ENCODE peak calls at places on chromosome 19, in ten cellular contexts. One of them, this sample, is unnamed.

GRCh38 chr19:49552749-49553148 is 24.9 kb downstream of the RCN3 start:
- DNase-seq in PC-3: no peak
- DNase-seq in foreskin fibroblast: no peak
- DNase-seq in fibroblast of lung: no peak
- DNase-seq in lower lobe of right lung: no peak
- DNase-seq in suprapubic skin: no peak
- DNase-seq in astrocyte of the spinal cord: no peak
- DNase-seq in A549: no peak
- DNase-seq in mucosa of descending colon: peak; percentile 49
- DNase-seq in fibroblast of mammary gland: no peak
- DNase-seq in this sample: no peak

GRCh38 chr19:54415208-54415900 is at the start of gene TTYH1:
- DNase-seq in PC-3: no peak
- DNase-seq in foreskin fibroblast: no peak
- DNase-seq in fibroblast of lung: no peak
- DNase-seq in lower lobe of right lung: no peak
- DNase-seq in suprapubic skin: no peak
- DNase-seq in astrocyte of the spinal cord: no peak
- DNase-seq in A549: no peak
- DNase-seq in mucosa of descending colon: no peak
- DNase-seq in fibroblast of mammary gland: no peak
- DNase-seq in this sample: no peak

GRCh38 chr19:29395712-29396414 is 129.9 kb upstream of the VSTM2B start:
- DNase-seq in PC-3: no peak
- DNase-seq in foreskin fibroblast: no peak
- DNase-seq in fibroblast of lung: no peak
- DNase-seq in lower lobe of right lung: no peak
- DNase-seq in suprapubic skin: no peak
- DNase-seq in astrocyte of the spinal cord: no peak
- DNase-seq in A549: no peak
- DNase-seq in mucosa of descending colon: no peak
- DNase-seq in fibroblast of mammary gland: no peak
- DNase-seq in this sample: no peak

GRCh38 chr19:11767633-11768133 is 883 bp downstream of the ZNF441 start:
- DNase-seq in PC-3: peak; percentile 43
- DNase-seq in foreskin fibroblast: peak; percentile 33
- DNase-seq in fibroblast of lung: peak; percentile 32
- DNase-seq in lower lobe of right lung: peak; percentile 72
- DNase-seq in suprapubic skin: peak; percentile 65
- DNase-seq in astrocyte of the spinal cord: no peak
- DNase-seq in A549: no peak
- DNase-seq in mucosa of descending colon: peak; percentile 64
- DNase-seq in fibroblast of mammary gland: peak; percentile 33
- DNase-seq in this sample: peak; percentile 42

GRCh38 chr19:33370783-33371182 is 2.7 kb upstream of the CEBPG start:
- DNase-seq in PC-3: no peak
- DNase-seq in foreskin fibroblast: no peak
- DNase-seq in fibroblast of lung: no peak
- DNase-seq in lower lobe of right lung: no peak
- DNase-seq in suprapubic skin: no peak
- DNase-seq in astrocyte of the spinal cord: no peak
- DNase-seq in A549: no peak
- DNase-seq in mucosa of descending colon: no peak
- DNase-seq in fibroblast of mammary gland: no peak
- DNase-seq in this sample: no peak

GRCh38 chr19:14835011-14835410 is at the start of the genes OR7A5 and OR7C1:
- DNase-seq in PC-3: no peak
- DNase-seq in foreskin fibroblast: no peak
- DNase-seq in fibroblast of lung: no peak
- DNase-seq in lower lobe of right lung: no peak
- DNase-seq in suprapubic skin: no peak
- DNase-seq in astrocyte of the spinal cord: peak; percentile 20
- DNase-seq in A549: no peak
- DNase-seq in mucosa of descending colon: no peak
- DNase-seq in fibroblast of mammary gland: peak; percentile 63
- DNase-seq in this sample: no peak

GRCh38 chr19:40367577-40368434 is 19.3 kb downstream of the PLD3 start:
- DNase-seq in PC-3: no peak
- DNase-seq in foreskin fibroblast: no peak
- DNase-seq in fibroblast of lung: no peak
- DNase-seq in lower lobe of right lung: no peak
- DNase-seq in suprapubic skin: no peak
- DNase-seq in astrocyte of the spinal cord: no peak
- DNase-seq in A549: no peak
- DNase-seq in mucosa of descending colon: no peak
- DNase-seq in fibroblast of mammary gland: no peak
- DNase-seq in this sample: no peak

GRCh38 chr19:13152854-13153626 is 2.8 kb downstream of the IER2 start:
- DNase-seq in PC-3: peak; percentile 98
- DNase-seq in foreskin fibroblast: peak; percentile 95
- DNase-seq in fibroblast of lung: peak; percentile 89
- DNase-seq in lower lobe of right lung: peak; percentile 96
- DNase-seq in suprapubic skin: peak; percentile 97
- DNase-seq in astrocyte of the spinal cord: peak; percentile 96
- DNase-seq in A549: peak; percentile 77
- DNase-seq in mucosa of descending colon: peak; percentile 98
- DNase-seq in fibroblast of mammary gland: peak; percentile 92
- DNase-seq in this sample: peak; percentile 97

GRCh38 chr19:10227215-10227971 is 3.7 kb downstream of the S1PR2 start:
- DNase-seq in PC-3: no peak
- DNase-seq in foreskin fibroblast: peak; percentile 32
- DNase-seq in fibroblast of lung: no peak
- DNase-seq in lower lobe of right lung: no peak
- DNase-seq in suprapubic skin: no peak
- DNase-seq in astrocyte of the spinal cord: no peak
- DNase-seq in A549: no peak
- DNase-seq in mucosa of descending colon: no peak
- DNase-seq in fibroblast of mammary gland: peak; percentile 61
- DNase-seq in this sample: peak; percentile 36
- TF ChIP-seq CTCF in PC-3: peak; percentile 42
- TF ChIP-seq CTCF in foreskin fibroblast: peak; percentile 16
- TF ChIP-seq CTCF in fibroblast of lung: peak; percentile 17
- TF ChIP-seq CTCF in lower lobe of right lung: peak; percentile 13
- TF ChIP-seq CTCF in suprapubic skin: no peak
- TF ChIP-seq CTCF in astrocyte of the spinal cord: peak; percentile 6
- TF ChIP-seq CTCF in A549: no peak
- TF ChIP-seq CTCF in mucosa of descending colon: no peak
- TF ChIP-seq CTCF in fibroblast of mammary gland: no peak
- TF ChIP-seq CTCF in this sample: no peak

GRCh38 chr19:994516-994915 is 5.7 kb upstream of the GRIN3B start:
- DNase-seq in PC-3: no peak
- DNase-seq in foreskin fibroblast: no peak
- DNase-seq in fibroblast of lung: no peak
- DNase-seq in lower lobe of right lung: no peak
- DNase-seq in suprapubic skin: no peak
- DNase-seq in astrocyte of the spinal cord: no peak
- DNase-seq in A549: no peak
- DNase-seq in mucosa of descending colon: no peak
- DNase-seq in fibroblast of mammary gland: no peak
- DNase-seq in this sample: no peak

GRCh38 chr19:995051-995827 is 5.0 kb upstream of the GRIN3B start:
- DNase-seq in PC-3: no peak
- DNase-seq in foreskin fibroblast: no peak
- DNase-seq in fibroblast of lung: peak; percentile 33
- DNase-seq in lower lobe of right lung: peak; percentile 78
- DNase-seq in suprapubic skin: no peak
- DNase-seq in astrocyte of the spinal cord: no peak
- DNase-seq in A549: no peak
- DNase-seq in mucosa of descending colon: no peak
- DNase-seq in fibroblast of mammary gland: no peak
- DNase-seq in this sample: no peak

GRCh38 chr19:998064-998463 is 2.2 kb upstream of the GRIN3B start:
- DNase-seq in PC-3: no peak
- DNase-seq in foreskin fibroblast: no peak
- DNase-seq in fibroblast of lung: no peak
- DNase-seq in lower lobe of right lung: no peak
- DNase-seq in suprapubic skin: no peak
- DNase-seq in astrocyte of the spinal cord: no peak
- DNase-seq in A549: no peak
- DNase-seq in mucosa of descending colon: no peak
- DNase-seq in fibroblast of mammary gland: no peak
- DNase-seq in this sample: no peak

GRCh38 chr19:993831-994393 is 6.3 kb upstream of the GRIN3B start:
- DNase-seq in PC-3: no peak
- DNase-seq in foreskin fibroblast: no peak
- DNase-seq in fibroblast of lung: no peak
- DNase-seq in lower lobe of right lung: peak; percentile 45
- DNase-seq in suprapubic skin: no peak
- DNase-seq in astrocyte of the spinal cord: no peak
- DNase-seq in A549: no peak
- DNase-seq in mucosa of descending colon: no peak
- DNase-seq in fibroblast of mammary gland: no peak
- DNase-seq in this sample: no peak

DNA sequence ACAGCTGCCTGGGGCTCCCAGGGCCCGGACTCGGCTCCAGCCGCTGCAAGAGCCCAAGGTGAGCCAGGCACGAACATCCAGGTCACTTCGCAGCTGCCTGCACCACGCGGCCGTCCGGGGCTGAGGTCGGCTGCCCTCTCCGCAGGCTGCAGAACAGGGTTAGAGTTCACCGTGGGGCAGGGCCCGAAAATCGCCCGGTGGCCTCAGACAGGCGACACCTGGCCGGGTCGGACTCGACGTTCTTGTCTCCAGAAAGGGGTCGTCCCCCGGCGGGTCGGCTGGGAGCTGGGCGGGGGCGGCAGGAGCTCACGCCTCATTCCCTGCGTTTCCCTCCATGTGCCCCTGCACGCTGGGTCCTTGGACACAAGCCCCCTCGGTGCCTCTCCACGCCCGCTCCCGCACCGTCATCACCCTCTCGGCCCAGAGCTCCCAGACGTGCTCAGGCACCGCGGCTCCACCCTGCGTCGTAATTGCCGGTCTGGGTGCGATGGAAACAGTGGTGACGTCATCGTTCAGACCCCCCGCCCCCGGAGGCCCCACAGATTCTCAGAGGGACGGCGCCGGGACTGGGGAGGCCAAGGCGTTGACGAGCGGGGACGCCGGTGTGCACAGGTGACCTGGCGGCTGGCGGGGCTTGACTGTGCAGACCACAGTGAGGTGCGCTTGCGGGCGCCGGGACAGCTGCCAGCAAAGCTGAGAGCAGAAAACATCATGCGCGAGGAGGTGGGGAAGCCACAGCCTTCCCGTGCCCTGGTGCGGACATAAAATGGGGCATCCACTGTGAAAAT is 4.0 kb upstream of the GRIN3B start:
- DNase-seq in PC-3: peak; percentile 19
- DNase-seq in foreskin fibroblast: no peak
- DNase-seq in fibroblast of lung: peak; percentile 64
- DNase-seq in lower lobe of right lung: no peak
- DNase-seq in suprapubic skin: no peak
- DNase-seq in astrocyte of the spinal cord: peak; percentile 45
- DNase-seq in A549: no peak
- DNase-seq in mucosa of descending colon: peak; percentile 53
- DNase-seq in fibroblast of mammary gland: peak; percentile 62
- DNase-seq in this sample: peak; percentile 57
- H3K4me3 ChIP-seq in PC-3: peak overlapping the region; percentile 35
- H3K4me3 ChIP-seq in foreskin fibroblast: peak overlapping the region; percentile 19
- H3K4me3 ChIP-seq in fibroblast of lung: no peak overlapping the region
- H3K4me3 ChIP-seq in lower lobe of right lung: peak overlapping the region; percentile 6
- H3K4me3 ChIP-seq in suprapubic skin: no peak overlapping the region
- H3K4me3 ChIP-seq in astrocyte of the spinal cord: peak overlapping the region; percentile 17
- H3K4me3 ChIP-seq in A549: no peak overlapping the region
- H3K4me3 ChIP-seq in mucosa of descending colon: no peak overlapping the region
- H3K4me3 ChIP-seq in fibroblast of mammary gland: no peak overlapping the region
- H3K4me3 ChIP-seq in this sample: peak overlapping the region; percentile 30

DNA sequence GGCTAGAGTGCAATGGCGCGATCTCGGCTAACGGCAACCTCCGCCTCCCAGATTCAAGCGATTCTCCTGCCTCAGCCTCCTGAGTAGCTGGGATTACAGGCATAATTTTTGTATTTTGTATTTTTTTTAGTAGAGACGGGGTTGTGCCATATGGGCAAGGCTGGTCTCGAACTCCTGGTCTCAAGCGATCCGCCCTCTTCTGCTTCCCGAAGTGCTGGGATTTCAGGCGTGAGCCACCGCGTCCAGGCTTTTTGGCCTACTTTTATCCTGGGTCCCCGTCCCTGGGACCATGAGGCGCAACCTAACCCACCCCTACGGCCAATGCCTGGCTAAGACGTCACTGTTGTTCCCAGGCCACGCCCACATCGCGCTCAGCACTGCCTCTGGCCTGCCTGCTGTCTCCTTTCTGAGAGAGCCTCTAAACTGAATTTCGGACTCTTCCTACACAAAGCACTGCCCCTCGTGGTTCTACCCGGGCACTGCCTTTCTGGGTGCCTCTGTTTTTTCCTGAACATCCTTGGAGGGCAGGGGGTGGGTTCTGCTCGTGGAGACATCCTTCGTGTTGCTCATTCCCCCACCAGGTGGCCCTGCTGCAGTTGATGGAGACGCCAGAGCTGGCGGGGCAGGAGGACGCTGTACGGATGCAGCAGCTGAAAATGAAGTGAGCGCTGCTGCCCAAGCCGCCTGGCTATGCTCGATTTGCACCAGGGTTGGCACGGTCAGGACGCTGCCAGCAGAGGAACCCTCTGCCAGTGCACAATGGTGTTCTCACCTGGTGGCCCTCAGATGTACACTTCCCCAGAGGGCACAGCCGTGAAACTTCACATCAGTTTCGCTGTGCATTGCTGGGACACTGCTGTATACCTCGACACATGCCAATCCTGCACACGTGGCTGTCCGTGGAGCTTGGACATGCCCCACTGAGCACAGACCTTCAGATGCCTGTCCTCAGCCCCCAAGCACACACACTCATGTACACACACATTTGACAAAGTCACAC is 2.0 kb downstream of the REX1BD start:
- DNase-seq in PC-3: no peak
- DNase-seq in foreskin fibroblast: no peak
- DNase-seq in fibroblast of lung: peak; percentile 82
- DNase-seq in lower lobe of right lung: no peak
- DNase-seq in suprapubic skin: no peak
- DNase-seq in astrocyte of the spinal cord: peak; percentile 69
- DNase-seq in A549: peak; percentile 59
- DNase-seq in mucosa of descending colon: no peak
- DNase-seq in fibroblast of mammary gland: peak; percentile 73
- DNase-seq in this sample: peak; percentile 61
- TF ChIP-seq CTCF in PC-3: no peak
- TF ChIP-seq CTCF in foreskin fibroblast: no peak
- TF ChIP-seq CTCF in fibroblast of lung: no peak
- TF ChIP-seq CTCF in lower lobe of right lung: no peak
- TF ChIP-seq CTCF in suprapubic skin: no peak
- TF ChIP-seq CTCF in astrocyte of the spinal cord: peak; percentile 54
- TF ChIP-seq CTCF in A549: peak; percentile 44
- TF ChIP-seq CTCF in mucosa of descending colon: no peak
- TF ChIP-seq CTCF in fibroblast of mammary gland: peak; percentile 30
- TF ChIP-seq CTCF in this sample: peak; percentile 33

GRCh38 chr19:4372630-4373367 is 27.5 kb downstream of the SH3GL1 start:
- DNase-seq in PC-3: no peak
- DNase-seq in foreskin fibroblast: no peak
- DNase-seq in fibroblast of lung: no peak
- DNase-seq in lower lobe of right lung: no peak
- DNase-seq in suprapubic skin: peak; percentile 60
- DNase-seq in astrocyte of the spinal cord: no peak
- DNase-seq in A549: no peak
- DNase-seq in mucosa of descending colon: no peak
- DNase-seq in fibroblast of mammary gland: no peak
- DNase-seq in this sample: no peak

GRCh38 chr19:4375164-4375619 is 25.2 kb downstream of the SH3GL1 start:
- DNase-seq in PC-3: peak; percentile 95
- DNase-seq in foreskin fibroblast: no peak
- DNase-seq in fibroblast of lung: no peak
- DNase-seq in lower lobe of right lung: peak; percentile 81
- DNase-seq in suprapubic skin: peak; percentile 81
- DNase-seq in astrocyte of the spinal cord: no peak
- DNase-seq in A549: no peak
- DNase-seq in mucosa of descending colon: peak; percentile 53
- DNase-seq in fibroblast of mammary gland: no peak
- DNase-seq in this sample: no peak

GRCh38 chr19:4371898-4372629 is 28.3 kb downstream of the SH3GL1 start:
- DNase-seq in PC-3: no peak
- DNase-seq in foreskin fibroblast: no peak
- DNase-seq in fibroblast of lung: no peak
- DNase-seq in lower lobe of right lung: no peak
- DNase-seq in suprapubic skin: no peak
- DNase-seq in astrocyte of the spinal cord: no peak
- DNase-seq in A549: no peak
- DNase-seq in mucosa of descending colon: no peak
- DNase-seq in fibroblast of mammary gland: no peak
- DNase-seq in this sample: no peak

GRCh38 chr19:4374451-4375163 is 25.7 kb downstream of the SH3GL1 start:
- DNase-seq in PC-3: peak; percentile 90
- DNase-seq in foreskin fibroblast: peak; percentile 98
- DNase-seq in fibroblast of lung: peak; percentile 86
- DNase-seq in lower lobe of right lung: peak; percentile 74
- DNase-seq in suprapubic skin: peak; percentile 93
- DNase-seq in astrocyte of the spinal cord: peak; percentile 84
- DNase-seq in A549: peak; percentile 52
- DNase-seq in mucosa of descending colon: peak; percentile 46
- DNase-seq in fibroblast of mammary gland: peak; percentile 96
- DNase-seq in this sample: peak; percentile 84

DNA sequence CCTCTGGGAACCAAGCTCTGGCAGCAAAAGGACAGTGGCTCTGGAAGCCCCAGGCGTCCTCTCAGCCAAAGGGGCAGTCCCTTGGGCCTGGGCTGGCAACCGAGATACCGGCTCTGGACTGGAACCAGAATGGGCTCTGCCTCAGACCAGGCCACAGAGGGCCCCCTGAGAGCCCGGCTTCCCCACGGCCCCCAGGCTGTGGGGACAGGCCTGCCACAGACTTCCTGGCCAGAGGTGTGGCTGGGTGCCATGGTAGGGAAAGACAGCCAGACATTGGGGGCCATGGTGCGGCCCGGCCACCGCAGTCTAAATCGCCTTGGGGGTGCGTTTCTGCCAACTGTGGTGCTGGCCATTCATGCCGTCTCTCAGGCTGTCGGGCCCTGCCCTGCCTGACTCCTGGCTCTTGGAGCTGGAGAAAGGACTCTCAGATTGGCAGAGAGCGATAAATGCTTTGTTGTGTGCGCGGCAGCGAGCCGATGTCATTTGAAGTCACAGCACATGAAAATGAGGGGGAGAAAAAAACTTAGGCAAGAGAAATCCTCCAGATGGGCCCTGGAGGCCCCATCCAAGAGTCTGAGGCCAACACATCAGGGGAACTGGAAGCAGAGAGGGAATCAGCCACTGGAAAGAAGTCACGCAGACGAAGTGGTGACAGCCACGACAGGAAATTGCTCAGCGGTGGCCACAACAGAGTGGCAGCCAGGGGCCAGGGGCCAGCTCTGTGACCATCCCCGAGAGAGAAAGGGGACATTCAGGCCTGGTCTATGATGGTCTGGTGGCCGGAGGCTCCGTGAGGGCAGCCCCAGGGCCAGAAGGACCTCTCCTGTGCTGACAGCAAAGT is 26.5 kb downstream of the SH3GL1 start:
- DNase-seq in PC-3: no peak
- DNase-seq in foreskin fibroblast: peak; percentile 58
- DNase-seq in fibroblast of lung: peak; percentile 26
- DNase-seq in lower lobe of right lung: no peak
- DNase-seq in suprapubic skin: peak; percentile 80
- DNase-seq in astrocyte of the spinal cord: no peak
- DNase-seq in A549: no peak
- DNase-seq in mucosa of descending colon: no peak
- DNase-seq in fibroblast of mammary gland: peak; percentile 50
- DNase-seq in this sample: peak; percentile 45
- H3K4me3 ChIP-seq in PC-3: no peak overlapping the region
- H3K4me3 ChIP-seq in foreskin fibroblast: no peak overlapping the region
- H3K4me3 ChIP-seq in fibroblast of lung: no peak overlapping the region
- H3K4me3 ChIP-seq in lower lobe of right lung: peak overlapping the region; percentile 8
- H3K4me3 ChIP-seq in suprapubic skin: no peak overlapping the region
- H3K4me3 ChIP-seq in astrocyte of the spinal cord: no peak overlapping the region
- H3K4me3 ChIP-seq in A549: no peak overlapping the region
- H3K4me3 ChIP-seq in mucosa of descending colon: no peak overlapping the region
- H3K4me3 ChIP-seq in fibroblast of mammary gland: no peak overlapping the region
- H3K4me3 ChIP-seq in this sample: no peak overlapping the region